ENCODE peak calls at places on chromosomes 6 and 20, in nine cellular contexts. Y, L, N, O, B, E, I, X and T are unnamed samples. For H3K4me1, the result is how much of the 10 kb centered on the place peaks cover.

GRCh38 chr6:159007510-159007909 is 7.5 kb upstream of the RSPH3 start:
- DNase-seq in I (no peak), B (no peak), E (no peak), N (no peak), O (no peak), Y (no peak), L (no peak), X (no peak), T (no peak)

GRCh38 chr6:90790696-90791095 is 203.8 kb upstream of the MAP3K7 start:
- DNase-seq in O (no peak), X (no peak), I (no peak), B (no peak), L (no peak), Y (peak), E (no peak), N (no peak), T (no peak)

GRCh38 chr20:60788070-60788469 is 464.0 kb upstream of the CDH4 start:
- DNase-seq in O (no peak), E (no peak), L (no peak), B (no peak), I (no peak), X (no peak), Y (no peak), N (no peak), T (no peak)

GRCh38 chr20:3818155-3819151 is 1.9 kb upstream of the AP5S1 start:
- DNase-seq in I (peak), N (peak), E (no peak), O (no peak), Y (peak), X (peak), B (peak), L (peak), T (peak)

GRCh38 chr6:36737043-36737785 is 39.6 kb downstream of the RAB44 start:
- DNase-seq in X (no peak), Y (no peak), O (no peak), I (no peak), E (no peak), L (no peak), B (no peak), N (no peak), T (no peak)

GRCh38 chr6:131183427-131184095 is 48.3 kb downstream of the AKAP7 start:
- DNase-seq in Y (no peak), N (no peak), I (no peak), O (no peak), L (no peak), X (no peak), E (no peak), B (no peak), T (no peak)

GRCh38 chr6:42987533-42988451 is 3.4 kb downstream of the PPP2R5D start:
- DNase-seq in N (no peak), X (no peak), E (no peak), O (no peak), L (no peak), I (no peak), Y (no peak), B (no peak), T (no peak)

GRCh38 chr6:166438211-166438861 is 55.6 kb upstream of the MPC1 start:
- DNase-seq in Y (no peak), N (no peak), I (no peak), O (no peak), B (no peak), X (no peak), E (no peak), L (no peak), T (no peak)

GRCh38 chr6:146887447-146888077 is 288.8 kb downstream of the ADGB start:
- DNase-seq in Y (no peak), O (no peak), L (no peak), X (no peak), N (no peak), B (no peak), E (no peak), I (no peak), T (no peak)

GRCh38 chr20:14948416-14948815 is 611.0 kb upstream of the FLRT3 start:
- DNase-seq in I (no peak), B (no peak), Y (no peak), E (no peak), N (no peak), O (no peak), L (no peak), X (no peak), T (no peak)

GRCh38 chr20:36060676-36061075 is 92.3 kb downstream of the CNBD2 start:
- DNase-seq in E (no peak), I (no peak), O (no peak), B (no peak), Y (no peak), N (no peak), X (no peak), L (no peak), T (no peak)

GRCh38 chr6:4664117-4664626 is 112.0 kb upstream of the CDYL start:
- DNase-seq in B (peak), O (no peak), L (no peak), N (no peak), Y (peak), E (no peak), I (peak), X (peak), T (peak)

GRCh38 chr20:12372557-12372956 is 454.9 kb downstream of the BTBD3 start:
- DNase-seq in E (no peak), L (no peak), N (no peak), X (no peak), B (no peak), Y (no peak), I (no peak), O (no peak), T (no peak)

GRCh38 chr6:114312931-114313330 is 29.9 kb downstream of the HS3ST5 start:
- DNase-seq in L (no peak), E (no peak), X (no peak), O (no peak), B (no peak), Y (peak), N (no peak), I (no peak), T (no peak)

GRCh38 chr20:56839791-56840190 is 210.7 kb downstream of the TFAP2C start:
- DNase-seq in B (no peak), O (no peak), N (no peak), X (no peak), I (no peak), Y (no peak), L (no peak), E (no peak), T (no peak)

GRCh38 chr20:4067600-4068261 is 52.4 kb upstream of the RNF24 start:
- DNase-seq in E (no peak), X (no peak), N (no peak), O (no peak), L (no peak), I (no peak), Y (peak), B (no peak), T (no peak)

GRCh38 chr20:62524486-62524885 is 48.7 kb upstream of the GATA5 start:
- DNase-seq in E (no peak), O (no peak), X (no peak), Y (no peak), B (no peak), L (no peak), N (no peak), I (no peak), T (no peak)

GRCh38 chr20:44738779-44739477 is 6.7 kb upstream of the KCNK15 start:
- DNase-seq in E (peak), X (peak), L (no peak), Y (peak), O (peak), B (peak), I (peak), N (peak), T (no peak)

GRCh38 chr6:159090530-159091306 is 45.9 kb upstream of the TAGAP start:
- DNase-seq in O (no peak), Y (no peak), B (no peak), E (no peak), L (no peak), X (no peak), N (no peak), I (peak), T (no peak)

GRCh38 chr6:55636406-55637102 is 57.6 kb upstream of the HMGCLL1 start:
- DNase-seq in B (no peak), L (no peak), Y (peak), O (no peak), X (no peak), E (no peak), I (no peak), N (peak), T (no peak)

GRCh38 chr6:23659125-23659524 is 466.9 kb upstream of the NRSN1 start:
- DNase-seq in B (no peak), I (no peak), E (peak), N (no peak), Y (peak), L (no peak), O (no peak), X (no peak), T (no peak)

GRCh38 chr6:69673298-69673697 is 123.5 kb downstream of the LMBRD1 start:
- DNase-seq in I (no peak), L (no peak), E (no peak), X (no peak), O (no peak), Y (no peak), N (no peak), B (no peak), T (no peak)

GRCh38 chr20:53623454-53624206 is 30.0 kb upstream of the ZNF217 start:
- DNase-seq in B (peak), N (peak), X (peak), E (peak), O (no peak), L (no peak), I (peak), Y (peak), T (peak)

GRCh38 chr6:155782739-155783459 is 327.3 kb upstream of the NOX3 start:
- DNase-seq in I (no peak), X (no peak), B (no peak), N (no peak), L (no peak), E (no peak), O (no peak), Y (peak), T (no peak)

GRCh38 chr6:18203786-18204185 is 48.6 kb downstream of the KDM1B start:
- DNase-seq in O (no peak), Y (peak), N (no peak), E (no peak), I (no peak), B (no peak), L (no peak), X (no peak), T (no peak)

GRCh38 chr6:46324706-46325105 is 153.9 kb upstream of the ENPP5 start:
- DNase-seq in O (no peak), L (no peak), X (no peak), I (no peak), Y (no peak), B (no peak), N (no peak), E (no peak), T (no peak)

GRCh38 chr6:33417127-33417902 is 592 bp downstream of the CUTA start:
- DNase-seq in N (peak), X (no peak), L (no peak), B (no peak), E (no peak), Y (peak), O (no peak), I (no peak), T (no peak)

GRCh38 chr6:111057074-111057752 is 30.1 kb upstream of the SLC16A10 start:
- DNase-seq in B (no peak), Y (peak), N (peak), I (no peak), X (peak), E (peak), L (no peak), O (no peak), T (no peak)

GRCh38 chr20:13302647-13303425 is 81.8 kb downstream of the ISM1 start:
- DNase-seq in E (no peak), L (no peak), Y (no peak), X (no peak), B (no peak), N (peak), O (no peak), I (no peak), T (no peak)

GRCh38 chr6:34513628-34514027 is 42.5 kb downstream of the SPDEF start:
- DNase-seq in X (no peak), B (no peak), I (no peak), L (peak), O (no peak), Y (no peak), N (no peak), E (no peak), T (peak)

GRCh38 chr6:34516391-34517324 is 39.5 kb downstream of the SPDEF start:
- DNase-seq in L (peak), O (no peak), B (peak), X (no peak), Y (no peak), E (no peak), I (no peak), N (no peak), T (peak)

GRCh38 chr6:34514112-34514511 is 42.0 kb downstream of the SPDEF start:
- DNase-seq in L (peak), E (no peak), B (no peak), N (no peak), X (no peak), Y (no peak), O (no peak), I (no peak), T (peak)

GRCh38 chr6:34515473-34516387 is 40.4 kb downstream of the SPDEF start:
- DNase-seq in X (no peak), E (no peak), I (no peak), L (peak), O (no peak), Y (no peak), B (peak), N (no peak), T (peak)

GRCh38 chr6:34514593-34515472 is 41.3 kb downstream of the SPDEF start:
- DNase-seq in N (no peak), E (peak), I (no peak), L (peak), O (no peak), X (peak), Y (peak), B (peak), T (peak)
- H3K4me3 ChIP-seq in N (no peak), E (no peak), I (no peak), L (no peak), O (no peak), X (peak), Y (no peak), B (peak), T (no peak)

GRCh38 chr6:7166410-7167293 is 58.9 kb downstream of the RREB1 start:
- DNase-seq in Y (peak), O (no peak), B (no peak), X (no peak), E (no peak), L (no peak), N (no peak), I (no peak), T (no peak)
- H3K4me1 ChIP-seq in Y (under half), O (under half), B (half or more), X (half or more), E (under half), L (under half), N (half or more), I (under half), T (under half)

GRCh38 chr20:37202267-37202943 is 23.1 kb upstream of the MROH8 start:
- DNase-seq in I (peak), L (no peak), Y (peak), E (no peak), X (peak), B (no peak), O (no peak), N (peak), T (no peak)

GRCh38 chr20:37201827-37202162 is 22.4 kb upstream of the MROH8 start:
- DNase-seq in B (no peak), N (no peak), E (no peak), O (no peak), I (no peak), X (no peak), Y (no peak), L (no peak), T (no peak)

GRCh38 chr20:37200376-37200775 is 21.0 kb upstream of the MROH8 start:
- DNase-seq in B (no peak), X (no peak), I (no peak), O (no peak), E (no peak), L (no peak), Y (no peak), N (no peak), T (no peak)

GRCh38 chr20:37198962-37199660 is 19.8 kb upstream of the MROH8 start:
- DNase-seq in Y (no peak), N (no peak), L (no peak), X (no peak), B (peak), E (no peak), I (no peak), O (no peak), T (no peak)

GRCh38 chr20:37200926-37201826 is 21.8 kb upstream of the MROH8 start:
- DNase-seq in O (no peak), L (no peak), X (no peak), Y (no peak), I (no peak), E (no peak), N (no peak), B (no peak), T (no peak)
- H3K27ac ChIP-seq in O (no peak), L (no peak), X (no peak), Y (peak), I (peak), E (no peak), N (no peak), B (no peak), T (no peak)

DNA sequence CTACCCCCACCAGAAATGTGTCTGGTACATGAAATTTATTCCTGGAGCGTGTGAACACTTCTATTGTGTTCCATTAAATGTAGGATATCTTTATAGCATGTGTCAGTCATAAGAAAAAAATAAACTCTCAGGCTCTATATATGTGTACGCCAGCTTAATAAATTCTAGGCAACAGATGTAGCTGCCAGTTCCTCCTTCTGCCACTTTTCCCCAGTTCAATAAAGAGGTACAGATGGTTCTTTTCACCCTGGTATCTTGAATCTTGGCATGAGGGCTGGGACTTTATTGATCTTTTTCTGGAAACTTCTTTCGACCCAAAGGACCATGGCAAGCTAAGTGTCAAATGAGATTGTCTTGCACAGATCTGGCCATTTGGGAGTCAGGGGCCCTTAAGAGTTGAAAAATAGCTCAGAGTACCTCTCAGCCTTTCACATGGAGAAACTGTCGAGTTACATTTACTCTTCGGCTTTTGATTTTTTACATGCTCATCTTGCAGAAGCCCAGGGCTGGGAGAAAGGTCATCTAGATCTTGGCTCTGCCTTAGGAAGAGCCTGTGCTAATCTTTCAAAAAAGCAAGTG is 240.9 kb downstream of the DOK5 start:
- DNase-seq in N (no peak), E (no peak), L (no peak), X (no peak), I (no peak), B (no peak), Y (no peak), O (no peak), T (no peak)
- H3K4me3 ChIP-seq in N (no peak), E (no peak), L (no peak), X (no peak), I (no peak), B (no peak), Y (no peak), O (no peak), T (no peak)

GRCh38 chr6:2854394-2854982 is 12.8 kb upstream of the SERPINB1 start:
- DNase-seq in N (no peak), E (no peak), Y (no peak), I (no peak), X (no peak), O (peak), B (no peak), L (no peak), T (peak)

GRCh38 chr6:2855061-2855519 is 13.4 kb upstream of the SERPINB1 start:
- DNase-seq in I (no peak), N (no peak), B (no peak), O (peak), L (no peak), E (no peak), X (no peak), Y (no peak), T (no peak)

GRCh38 chr6:2852514-2852855 is 10.8 kb upstream of the SERPINB1 start:
- DNase-seq in B (no peak), X (no peak), E (no peak), L (no peak), N (no peak), I (no peak), O (no peak), Y (no peak), T (no peak)

GRCh38 chr6:2852921-2853322 is 11.3 kb upstream of the SERPINB1 start:
- DNase-seq in I (no peak), Y (no peak), O (no peak), X (no peak), E (no peak), B (no peak), L (no peak), N (no peak), T (no peak)

GRCh38 chr6:2853766-2854393 is 12.2 kb upstream of the SERPINB1 start:
- DNase-seq in Y (peak), O (peak), L (no peak), X (no peak), B (no peak), N (no peak), E (no peak), I (peak), T (peak)
- H3K4me1 ChIP-seq in Y (under half), O (half or more), L (under half), X (under half), B (under half), N (half or more), E (under half), I (under half), T (under half)

DNA sequence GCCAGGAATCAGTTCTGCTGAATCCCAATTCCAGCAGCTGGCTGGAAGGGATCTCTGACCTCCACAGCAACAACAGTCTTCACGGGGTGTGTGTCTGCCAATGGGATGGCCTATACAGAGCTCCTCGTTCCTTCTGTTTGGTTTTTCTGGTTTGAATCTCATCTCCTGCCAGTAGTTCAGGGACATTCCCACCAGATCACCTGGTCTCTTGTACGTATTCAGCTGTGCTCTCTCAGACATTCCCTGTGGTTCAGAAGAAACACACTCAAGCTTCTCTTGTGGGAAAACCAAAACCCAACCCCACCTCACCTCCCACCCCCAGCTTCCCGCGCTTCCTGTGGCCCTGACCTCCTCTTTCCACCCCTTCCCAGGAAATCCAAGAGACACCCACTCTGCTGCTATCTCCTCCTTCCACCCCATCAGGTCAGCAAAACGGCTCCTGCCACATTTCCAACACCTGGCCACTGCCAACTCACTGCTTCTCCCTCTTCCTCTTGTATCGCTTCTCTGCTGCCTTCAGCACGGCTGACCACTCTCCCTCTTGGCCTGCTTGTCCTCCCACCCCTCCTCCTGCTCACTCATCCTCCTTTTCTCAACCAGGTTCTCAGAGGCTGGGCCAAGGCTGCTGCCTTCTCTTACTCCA is 63.3 kb upstream of the PTGIS start:
- DNase-seq in X (no peak), B (no peak), O (no peak), E (no peak), N (no peak), L (no peak), I (no peak), Y (peak), T (no peak)
- H3K27ac ChIP-seq in X (peak), B (peak), O (no peak), E (no peak), N (peak), L (peak), I (no peak), Y (no peak), T (no peak)

DNA sequence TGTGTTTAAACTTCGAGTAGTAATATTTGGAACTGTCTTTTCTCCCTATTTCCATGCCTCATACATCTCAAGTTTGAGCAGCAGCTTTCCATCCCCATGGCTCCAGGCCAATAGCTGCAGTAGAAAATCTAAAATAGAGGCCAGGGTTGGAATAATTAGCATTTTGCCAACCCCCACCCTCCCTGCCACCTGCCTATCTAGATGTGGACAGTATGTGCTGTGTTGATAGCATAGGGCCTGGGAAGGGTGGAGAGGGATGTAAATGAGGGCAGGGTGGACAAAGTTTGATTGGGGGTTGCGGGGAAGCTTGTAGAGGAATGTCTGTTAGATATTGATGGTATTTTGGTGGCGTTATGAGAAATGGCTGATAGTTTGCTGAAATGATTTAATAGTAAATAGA is 5.6 kb downstream of the TOP1 start:
- DNase-seq in I (no peak), B (no peak), X (no peak), E (no peak), Y (no peak), N (no peak), L (no peak), O (no peak), T (no peak)
- H3K4me3 ChIP-seq in I (no peak), B (no peak), X (no peak), E (no peak), Y (no peak), N (no peak), L (no peak), O (no peak), T (no peak)